ENCODE peak calls at places on chromosomes 3 and 15, in six cellular contexts. J, R, F, I, D and P are unnamed samples.

GRCh38 chr15:48012191-48012590 is 108.6 kb upstream of the SLC24A5 start:
- DNase-seq in D (no peak), F (no peak), I (no peak), J (no peak), R (no peak), P (no peak)

GRCh38 chr3:70040386-70040785 is 40.9 kb downstream of the SAMMSON start:
- DNase-seq in D (no peak), I (no peak), J (no peak), R (no peak), F (no peak), P (no peak)

GRCh38 chr15:57079907-57080750 is 161.7 kb downstream of the TCF12 start:
- DNase-seq in R (no peak), D (no peak), I (no peak), F (no peak), J (no peak), P (no peak)

GRCh38 chr3:53154731-53155320 is 6.2 kb upstream of the PRKCD start:
- DNase-seq in I (no peak), D (no peak), J (no peak), R (no peak), F (no peak), P (no peak)

GRCh38 chr3:22371592-22372291 is 620.7 kb upstream of the ZNF385D start:
- DNase-seq in R (no peak), D (no peak), I (no peak), F (peak; percentile 2), J (no peak), P (no peak)

GRCh38 chr15:85763557-85764303 is 31.0 kb downstream of the KLHL25 start:
- DNase-seq in J (no peak), I (no peak), F (no peak), R (no peak), D (no peak), P (no peak)

GRCh38 chr15:68497206-68497910 is 65.4 kb upstream of the ITGA11 start:
- DNase-seq in D (no peak), R (no peak), F (no peak), I (no peak), J (no peak), P (no peak)

GRCh38 chr15:62254137-62254934 is 89.3 kb upstream of the C2CD4B start:
- DNase-seq in D (peak; percentile 38), F (peak; percentile 47), I (no peak), R (peak; percentile 80), J (peak; percentile 53), P (no peak)

GRCh38 chr3:144687862-144688261 is 716.2 kb downstream of the DIPK2A start:
- DNase-seq in F (no peak), I (no peak), J (no peak), R (peak; percentile 3), D (no peak), P (no peak)

GRCh38 chr3:56613016-56613415 is 56.0 kb downstream of the CCDC66 start:
- DNase-seq in D (no peak), R (no peak), F (no peak), I (no peak), J (no peak), P (no peak)

GRCh38 chr3:111735271-111735758 is 123.8 kb upstream of the PHLDB2 start:
- DNase-seq in R (peak; percentile 91), D (no peak), F (no peak), J (no peak), I (no peak), P (no peak)

GRCh38 chr15:29917600-29918597 is 95.6 kb upstream of the TJP1 start:
- DNase-seq in D (no peak), J (no peak), I (no peak), F (no peak), R (no peak), P (no peak)

GRCh38 chr15:85033148-85033547 is 51.5 kb downstream of the PDE8A start:
- DNase-seq in D (no peak), F (no peak), I (no peak), J (no peak), R (no peak), P (no peak)

GRCh38 chr3:28376424-28376823 is 27.8 kb upstream of the AZI2 start:
- DNase-seq in F (no peak), R (peak; percentile 96), I (no peak), D (no peak), J (no peak), P (no peak)

GRCh38 chr15:92934706-92935105 is 34.6 kb downstream of the CHD2 start:
- DNase-seq in J (no peak), I (no peak), F (no peak), R (no peak), D (no peak), P (no peak)

GRCh38 chr3:143171141-143171651 is 51.6 kb downstream of the CHST2 start:
- DNase-seq in F (peak; percentile 40), R (peak; percentile 72), J (peak; percentile 45), D (no peak), I (no peak), P (no peak)

GRCh38 chr3:134485075-134485536 is 679 bp downstream of the ANAPC13 start:
- DNase-seq in J (peak; percentile 36), D (no peak), F (no peak), R (peak; percentile 37), I (no peak), P (no peak)

GRCh38 chr3:193665370-193665989 is 72.5 kb downstream of the OPA1 start:
- DNase-seq in D (no peak), R (peak; percentile 70), J (no peak), F (no peak), I (no peak), P (no peak)

GRCh38 chr3:171116365-171116764 is 89.8 kb upstream of the SLC2A2 start:
- DNase-seq in I (no peak), R (peak; percentile 25), J (no peak), D (no peak), F (no peak), P (no peak)

GRCh38 chr15:92958105-92958504 is 58.0 kb downstream of the CHD2 start:
- DNase-seq in J (no peak), F (no peak), I (no peak), R (no peak), D (peak; percentile 25), P (no peak)

GRCh38 chr3:113436794-113437193 is 4.5 kb downstream of the CFAP44 start:
- DNase-seq in D (no peak), F (no peak), J (no peak), I (no peak), R (peak; percentile 54), P (no peak)

GRCh38 chr3:99753268-99753975 is 64.2 kb upstream of the CMSS1 start:
- DNase-seq in F (peak; percentile 34), R (peak; percentile 93), J (peak; percentile 31), I (no peak), D (no peak), P (no peak)

GRCh38 chr15:40130799-40131502 is 22.3 kb upstream of the BMF start:
- DNase-seq in F (no peak), D (no peak), I (no peak), R (no peak), J (no peak), P (no peak)

GRCh38 chr3:183033746-183034145 is 53.4 kb upstream of the DCUN1D1 start:
- DNase-seq in F (no peak), D (no peak), J (no peak), R (no peak), I (no peak), P (no peak)

GRCh38 chr3:183032904-183033555 is 52.7 kb upstream of the DCUN1D1 start:
- DNase-seq in I (no peak), F (no peak), J (no peak), D (no peak), R (no peak), P (no peak)

GRCh38 chr3:183028416-183028815 is 48.1 kb upstream of the DCUN1D1 start:
- DNase-seq in J (no peak), R (no peak), I (no peak), F (no peak), D (no peak), P (no peak)

GRCh38 chr3:183027276-183027675 is 46.9 kb upstream of the DCUN1D1 start:
- DNase-seq in I (no peak), J (no peak), D (no peak), F (no peak), R (no peak), P (no peak)

GRCh38 chr3:183031826-183032225 is 51.5 kb upstream of the DCUN1D1 start:
- DNase-seq in I (no peak), F (no peak), D (no peak), R (no peak), J (no peak), P (no peak)
- TF ChIP-seq CTCF in I (no peak), F (no peak), D (no peak), R (no peak), J (no peak), P (no peak)

DNA sequence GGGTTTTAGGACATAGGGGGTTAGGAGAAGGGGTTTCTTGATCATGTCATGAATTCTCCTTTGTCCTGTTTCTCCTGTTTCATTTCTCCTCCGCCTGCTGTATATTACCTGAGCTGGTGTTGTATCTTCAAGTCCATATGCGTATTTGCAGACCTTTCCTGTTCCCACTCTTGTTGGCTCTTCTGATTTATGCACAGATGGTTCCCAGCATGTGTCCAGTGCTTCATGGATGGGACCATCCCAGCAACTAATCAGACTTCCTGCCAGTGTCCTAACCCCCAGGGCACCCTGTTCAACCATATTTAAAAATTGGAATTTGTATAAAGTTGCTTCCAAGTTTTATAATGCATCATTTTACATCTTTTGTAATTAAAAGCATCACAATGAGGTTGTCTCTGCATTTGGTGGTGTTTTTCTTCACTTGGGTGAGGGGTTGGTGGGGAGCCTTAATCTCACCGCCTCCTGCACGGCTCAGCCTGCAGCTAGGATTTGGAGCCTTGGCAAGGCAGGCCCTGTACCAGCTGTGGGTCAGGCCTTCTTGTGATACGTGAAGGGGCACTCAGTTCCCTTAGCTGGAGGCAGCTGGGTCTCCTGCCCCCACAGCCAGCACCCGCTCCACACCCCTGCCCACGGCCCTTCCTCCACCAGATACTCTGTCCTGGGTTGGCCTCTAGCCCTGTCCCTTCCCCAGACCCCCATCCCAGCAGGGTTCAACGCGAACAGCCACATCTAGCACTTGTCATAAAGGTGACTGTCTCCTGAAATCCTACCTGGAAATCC is 72.0 kb upstream of the BLM start:
- DNase-seq in R (no peak), F (no peak), I (no peak), J (no peak), D (no peak), P (no peak)
- TF ChIP-seq CTCF in R (no peak), F (no peak), I (no peak), J (no peak), D (no peak), P (no peak)

DNA sequence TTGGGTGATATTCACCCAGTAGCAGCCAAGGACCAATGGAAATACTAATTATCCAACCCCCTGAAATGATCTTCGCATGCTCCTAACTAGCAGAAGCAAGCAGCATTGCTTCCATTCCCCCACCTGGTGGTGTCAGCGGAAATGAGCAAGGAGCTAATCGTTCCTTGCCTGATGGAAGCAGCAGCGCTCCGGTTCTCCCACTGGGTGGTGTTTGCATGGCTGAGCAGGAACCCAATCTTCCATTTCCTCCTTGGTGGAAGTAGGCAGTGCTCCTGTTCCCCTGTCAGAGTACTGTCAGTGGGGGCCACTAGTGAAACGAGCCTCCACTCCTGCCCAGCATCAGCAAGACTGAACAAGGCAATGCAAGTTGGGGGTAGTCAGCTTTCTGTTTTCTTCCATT is 311.5 kb downstream of the CACNA2D3 start:
- DNase-seq in J (no peak), F (no peak), D (no peak), R (no peak), I (no peak), P (no peak)
- TF ChIP-seq CTCF in J (no peak), F (no peak), D (no peak), R (no peak), I (no peak), P (peak; percentile 38)

GRCh38 chr3:48472923-48473616 is 26.5 kb downstream of the ATRIP start:
- DNase-seq in I (peak; percentile 97), J (peak; percentile 93), F (peak; percentile 95), R (peak; percentile 93), D (peak; percentile 91), P (peak; percentile 93)
- TF ChIP-seq CTCF in I (peak; percentile 35), J (peak; percentile 45), F (peak; percentile 24), R (peak; percentile 40), D (no peak), P (peak; percentile 33)